ENCODE peak calls at places on chromosome 21, in six cellular contexts. One of them, this sample, is unnamed.

GRCh38 chr21:37159053-37159776 is 86.2 kb downstream of the TTC3 start:
- DNase-seq in CD4-positive, CD25-positive, alpha-beta regulatory T cell: no peak
- DNase-seq in SK-N-SH: no peak
- DNase-seq in Peyer's patch: no peak
- DNase-seq in lower lobe of right lung: no peak
- DNase-seq in Panc1: no peak
- DNase-seq in this sample: no peak

GRCh38 chr21:45573452-45574035 is 31.3 kb upstream of the SLC19A1 start:
- DNase-seq in lower lobe of right lung: peak; percentile 34
- DNase-seq in Peyer's patch: peak; percentile 32
- DNase-seq in SK-N-SH: peak; percentile 15
- DNase-seq in CD4-positive, CD25-positive, alpha-beta regulatory T cell: no peak
- DNase-seq in Panc1: no peak
- DNase-seq in this sample: no peak

GRCh38 chr21:14876464-14876863 is 188.3 kb downstream of the NRIP1 start:
- DNase-seq in lower lobe of right lung: no peak
- DNase-seq in CD4-positive, CD25-positive, alpha-beta regulatory T cell: no peak
- DNase-seq in SK-N-SH: no peak
- DNase-seq in Peyer's patch: no peak
- DNase-seq in Panc1: no peak
- DNase-seq in this sample: no peak

GRCh38 chr21:15557925-15558324 is 171.9 kb upstream of the USP25 start:
- DNase-seq in Panc1: no peak
- DNase-seq in SK-N-SH: no peak
- DNase-seq in CD4-positive, CD25-positive, alpha-beta regulatory T cell: no peak
- DNase-seq in Peyer's patch: no peak
- DNase-seq in lower lobe of right lung: no peak
- DNase-seq in this sample: no peak

GRCh38 chr21:45639206-45640000 is 4.1 kb upstream of the PCBP3 start:
- DNase-seq in Peyer's patch: peak; percentile 45
- DNase-seq in lower lobe of right lung: no peak
- DNase-seq in Panc1: no peak
- DNase-seq in CD4-positive, CD25-positive, alpha-beta regulatory T cell: no peak
- DNase-seq in SK-N-SH: peak; percentile 78
- DNase-seq in this sample: no peak

GRCh38 chr21:20451051-20451450 is 547.2 kb upstream of the NCAM2 start:
- DNase-seq in lower lobe of right lung: no peak
- DNase-seq in Panc1: no peak
- DNase-seq in CD4-positive, CD25-positive, alpha-beta regulatory T cell: no peak
- DNase-seq in Peyer's patch: no peak
- DNase-seq in SK-N-SH: no peak
- DNase-seq in this sample: no peak

GRCh38 chr21:25934771-25935224 is 200.0 kb downstream of the GABPA start:
- DNase-seq in Peyer's patch: no peak
- DNase-seq in CD4-positive, CD25-positive, alpha-beta regulatory T cell: no peak
- DNase-seq in SK-N-SH: no peak
- DNase-seq in Panc1: peak; percentile 94
- DNase-seq in lower lobe of right lung: peak; percentile 58
- DNase-seq in this sample: no peak

GRCh38 chr21:9756677-9757076 is 764.7 kb upstream of the TPTE start:
- DNase-seq in CD4-positive, CD25-positive, alpha-beta regulatory T cell: no peak
- DNase-seq in Peyer's patch: no peak
- DNase-seq in lower lobe of right lung: no peak
- DNase-seq in SK-N-SH: no peak
- DNase-seq in Panc1: no peak
- DNase-seq in this sample: no peak

GRCh38 chr21:41045534-41046268 is 122.3 kb upstream of the BACE2 start:
- DNase-seq in SK-N-SH: peak; percentile 43
- DNase-seq in lower lobe of right lung: peak; percentile 50
- DNase-seq in Peyer's patch: no peak
- DNase-seq in CD4-positive, CD25-positive, alpha-beta regulatory T cell: no peak
- DNase-seq in Panc1: no peak
- DNase-seq in this sample: peak; percentile 33

GRCh38 chr21:40936151-40936550 is 89.2 kb upstream of the DSCAM start:
- DNase-seq in SK-N-SH: no peak
- DNase-seq in Panc1: no peak
- DNase-seq in Peyer's patch: no peak
- DNase-seq in CD4-positive, CD25-positive, alpha-beta regulatory T cell: no peak
- DNase-seq in lower lobe of right lung: no peak
- DNase-seq in this sample: no peak

GRCh38 chr21:18000961-18001522 is 181.9 kb upstream of the C21orf91 start:
- DNase-seq in Panc1: no peak
- DNase-seq in CD4-positive, CD25-positive, alpha-beta regulatory T cell: no peak
- DNase-seq in lower lobe of right lung: no peak
- DNase-seq in Peyer's patch: no peak
- DNase-seq in SK-N-SH: no peak
- DNase-seq in this sample: no peak

GRCh38 chr21:38994014-38994413 is 188.3 kb downstream of the ETS2 start:
- DNase-seq in Panc1: no peak
- DNase-seq in SK-N-SH: no peak
- DNase-seq in lower lobe of right lung: no peak
- DNase-seq in CD4-positive, CD25-positive, alpha-beta regulatory T cell: no peak
- DNase-seq in Peyer's patch: no peak
- DNase-seq in this sample: no peak

GRCh38 chr21:37047079-37047478 is 25.8 kb downstream of the PIGP start:
- DNase-seq in lower lobe of right lung: no peak
- DNase-seq in SK-N-SH: no peak
- DNase-seq in Panc1: no peak
- DNase-seq in CD4-positive, CD25-positive, alpha-beta regulatory T cell: no peak
- DNase-seq in Peyer's patch: peak; percentile 67
- DNase-seq in this sample: no peak

GRCh38 chr21:31656199-31657095 is 3.0 kb upstream of the SOD1 start:
- DNase-seq in SK-N-SH: no peak
- DNase-seq in CD4-positive, CD25-positive, alpha-beta regulatory T cell: no peak
- DNase-seq in lower lobe of right lung: no peak
- DNase-seq in Panc1: no peak
- DNase-seq in Peyer's patch: no peak
- DNase-seq in this sample: no peak

GRCh38 chr21:42434884-42435283 is 31.2 kb downstream of the UBASH3A start:
- DNase-seq in SK-N-SH: no peak
- DNase-seq in Peyer's patch: no peak
- DNase-seq in lower lobe of right lung: no peak
- DNase-seq in CD4-positive, CD25-positive, alpha-beta regulatory T cell: no peak
- DNase-seq in Panc1: no peak
- DNase-seq in this sample: no peak

GRCh38 chr21:42435401-42435800 is 31.7 kb downstream of the UBASH3A start:
- DNase-seq in SK-N-SH: no peak
- DNase-seq in lower lobe of right lung: no peak
- DNase-seq in Panc1: no peak
- DNase-seq in CD4-positive, CD25-positive, alpha-beta regulatory T cell: no peak
- DNase-seq in Peyer's patch: no peak
- DNase-seq in this sample: no peak

GRCh38 chr21:42432695-42433094 is 29.0 kb downstream of the UBASH3A start:
- DNase-seq in Peyer's patch: no peak
- DNase-seq in SK-N-SH: no peak
- DNase-seq in CD4-positive, CD25-positive, alpha-beta regulatory T cell: no peak
- DNase-seq in Panc1: no peak
- DNase-seq in lower lobe of right lung: no peak
- DNase-seq in this sample: no peak

GRCh38 chr21:42435833-42436232 is 32.1 kb downstream of the UBASH3A start:
- DNase-seq in Peyer's patch: no peak
- DNase-seq in CD4-positive, CD25-positive, alpha-beta regulatory T cell: no peak
- DNase-seq in Panc1: no peak
- DNase-seq in SK-N-SH: no peak
- DNase-seq in lower lobe of right lung: no peak
- DNase-seq in this sample: no peak

DNA sequence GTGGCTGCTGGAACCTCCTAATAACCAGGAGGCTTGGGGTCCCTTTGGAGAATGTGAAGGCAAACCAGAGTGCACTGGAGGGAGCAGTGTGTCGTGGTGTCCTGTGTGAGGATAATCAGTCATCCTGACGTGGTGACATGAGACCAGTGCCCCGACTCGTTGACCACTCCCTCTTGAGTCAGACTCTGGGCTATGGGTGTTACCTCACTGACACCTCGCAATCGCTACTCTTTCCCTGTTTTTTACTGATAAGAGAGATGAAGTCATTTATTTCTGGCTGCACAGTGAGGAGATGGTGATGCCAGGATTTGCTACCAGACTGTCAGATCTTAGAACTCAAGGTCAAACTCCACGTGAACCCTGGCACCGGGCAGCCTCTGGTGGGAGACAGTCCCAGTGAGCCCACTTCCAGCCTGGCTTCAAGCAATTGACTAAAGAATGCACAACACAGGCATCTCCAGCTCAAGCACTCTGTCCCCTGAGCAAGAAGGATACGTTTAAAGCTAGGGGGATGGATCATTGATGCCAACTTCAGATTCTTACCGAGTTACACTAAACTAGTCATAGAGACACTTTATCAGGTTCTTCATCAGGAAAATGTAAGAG is 30.3 kb downstream of the UBASH3A start:
- DNase-seq in Panc1: no peak
- DNase-seq in lower lobe of right lung: no peak
- DNase-seq in CD4-positive, CD25-positive, alpha-beta regulatory T cell: no peak
- DNase-seq in SK-N-SH: no peak
- DNase-seq in Peyer's patch: no peak
- DNase-seq in this sample: no peak
- H3K27me3 ChIP-seq in Panc1: peaks cover 3% of the 10 kb centered on the region
- H3K27me3 ChIP-seq in lower lobe of right lung: no peaks in the 10 kb centered on the region
- H3K27me3 ChIP-seq in CD4-positive, CD25-positive, alpha-beta regulatory T cell: no peaks in the 10 kb centered on the region
- H3K27me3 ChIP-seq in SK-N-SH: no peaks in the 10 kb centered on the region
- H3K27me3 ChIP-seq in Peyer's patch: no peaks in the 10 kb centered on the region
- H3K27me3 ChIP-seq in this sample: no peaks in the 10 kb centered on the region

GRCh38 chr21:26965567-26966359 is 1.1 kb downstream of the ADAMTS5 start:
- DNase-seq in SK-N-SH: peak; percentile 86
- DNase-seq in Peyer's patch: peak; percentile 51
- DNase-seq in lower lobe of right lung: peak; percentile 47
- DNase-seq in Panc1: no peak
- DNase-seq in CD4-positive, CD25-positive, alpha-beta regulatory T cell: no peak
- DNase-seq in this sample: no peak

GRCh38 chr21:26972131-26972707 is 5.3 kb upstream of the ADAMTS5 start:
- DNase-seq in CD4-positive, CD25-positive, alpha-beta regulatory T cell: no peak
- DNase-seq in Panc1: no peak
- DNase-seq in lower lobe of right lung: no peak
- DNase-seq in SK-N-SH: no peak
- DNase-seq in Peyer's patch: no peak
- DNase-seq in this sample: no peak

GRCh38 chr21:26966360-26966977 is 419 bp downstream of the ADAMTS5 start:
- DNase-seq in lower lobe of right lung: peak; percentile 40
- DNase-seq in Panc1: no peak
- DNase-seq in CD4-positive, CD25-positive, alpha-beta regulatory T cell: no peak
- DNase-seq in SK-N-SH: no peak
- DNase-seq in Peyer's patch: no peak
- DNase-seq in this sample: no peak

GRCh38 chr21:26966978-26967913 is at the start of gene ADAMTS5:
- DNase-seq in CD4-positive, CD25-positive, alpha-beta regulatory T cell: no peak
- DNase-seq in lower lobe of right lung: peak; percentile 47
- DNase-seq in Panc1: no peak
- DNase-seq in SK-N-SH: peak; percentile 80
- DNase-seq in Peyer's patch: peak; percentile 51
- DNase-seq in this sample: no peak

GRCh38 chr21:26969971-26970725 is 3.3 kb upstream of the ADAMTS5 start:
- DNase-seq in CD4-positive, CD25-positive, alpha-beta regulatory T cell: no peak
- DNase-seq in Peyer's patch: no peak
- DNase-seq in Panc1: no peak
- DNase-seq in SK-N-SH: no peak
- DNase-seq in lower lobe of right lung: no peak
- DNase-seq in this sample: no peak
- H3K9me3 ChIP-seq in CD4-positive, CD25-positive, alpha-beta regulatory T cell: no peaks in the 10 kb centered on the region
- H3K9me3 ChIP-seq in Peyer's patch: no peaks in the 10 kb centered on the region
- H3K9me3 ChIP-seq in Panc1: no peaks in the 10 kb centered on the region
- H3K9me3 ChIP-seq in SK-N-SH: no peaks in the 10 kb centered on the region
- H3K9me3 ChIP-seq in lower lobe of right lung: no peaks in the 10 kb centered on the region
- H3K9me3 ChIP-seq in this sample: no peaks in the 10 kb centered on the region

DNA sequence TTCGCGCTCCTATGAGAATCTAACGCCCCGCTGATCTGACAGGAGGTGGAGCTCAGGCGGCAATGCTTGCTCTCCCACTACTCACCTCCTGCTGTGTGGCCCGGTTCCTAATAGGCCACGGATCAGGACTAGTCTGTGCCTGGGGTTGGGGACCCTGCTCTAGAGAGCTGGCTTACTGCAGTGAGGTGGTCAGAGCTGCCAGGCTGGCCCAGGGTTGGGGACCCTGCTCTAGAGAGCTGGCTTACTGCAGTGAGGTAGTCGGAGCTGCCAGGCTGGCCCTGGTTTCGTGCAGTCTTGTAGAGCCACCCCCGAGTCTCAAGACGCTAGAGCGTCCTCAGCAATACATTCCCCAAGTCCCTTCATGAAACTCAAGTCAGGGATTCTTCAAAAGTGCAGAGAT is 27.5 kb downstream of the SLC37A1 start:
- DNase-seq in SK-N-SH: no peak
- DNase-seq in Panc1: no peak
- DNase-seq in Peyer's patch: peak; percentile 31
- DNase-seq in CD4-positive, CD25-positive, alpha-beta regulatory T cell: no peak
- DNase-seq in lower lobe of right lung: no peak
- DNase-seq in this sample: no peak
- H3K36me3 ChIP-seq in SK-N-SH: no peaks in the 10 kb centered on the region
- H3K36me3 ChIP-seq in Panc1: no peaks in the 10 kb centered on the region
- H3K36me3 ChIP-seq in Peyer's patch: no peaks in the 10 kb centered on the region
- H3K36me3 ChIP-seq in CD4-positive, CD25-positive, alpha-beta regulatory T cell: peaks cover 20% of the 10 kb centered on the region
- H3K36me3 ChIP-seq in lower lobe of right lung: peaks cover 82% of the 10 kb centered on the region
- H3K36me3 ChIP-seq in this sample: peaks cover 7% of the 10 kb centered on the region

GRCh38 chr21:34977333-34977732 is 71.8 kb downstream of the RUNX1 start:
- DNase-seq in CD4-positive, CD25-positive, alpha-beta regulatory T cell: no peak
- DNase-seq in Peyer's patch: no peak
- DNase-seq in lower lobe of right lung: no peak
- DNase-seq in SK-N-SH: no peak
- DNase-seq in Panc1: no peak
- DNase-seq in this sample: no peak

GRCh38 chr21:34970566-34970965 is 78.5 kb downstream of the RUNX1 start:
- DNase-seq in SK-N-SH: no peak
- DNase-seq in Peyer's patch: no peak
- DNase-seq in CD4-positive, CD25-positive, alpha-beta regulatory T cell: no peak
- DNase-seq in lower lobe of right lung: no peak
- DNase-seq in Panc1: no peak
- DNase-seq in this sample: no peak

GRCh38 chr21:34971656-34972055 is 77.4 kb downstream of the RUNX1 start:
- DNase-seq in SK-N-SH: no peak
- DNase-seq in Peyer's patch: no peak
- DNase-seq in lower lobe of right lung: no peak
- DNase-seq in CD4-positive, CD25-positive, alpha-beta regulatory T cell: no peak
- DNase-seq in Panc1: no peak
- DNase-seq in this sample: no peak

GRCh38 chr21:34973685-34974084 is 75.4 kb downstream of the RUNX1 start:
- DNase-seq in SK-N-SH: no peak
- DNase-seq in Peyer's patch: no peak
- DNase-seq in Panc1: no peak
- DNase-seq in CD4-positive, CD25-positive, alpha-beta regulatory T cell: no peak
- DNase-seq in lower lobe of right lung: no peak
- DNase-seq in this sample: no peak

DNA sequence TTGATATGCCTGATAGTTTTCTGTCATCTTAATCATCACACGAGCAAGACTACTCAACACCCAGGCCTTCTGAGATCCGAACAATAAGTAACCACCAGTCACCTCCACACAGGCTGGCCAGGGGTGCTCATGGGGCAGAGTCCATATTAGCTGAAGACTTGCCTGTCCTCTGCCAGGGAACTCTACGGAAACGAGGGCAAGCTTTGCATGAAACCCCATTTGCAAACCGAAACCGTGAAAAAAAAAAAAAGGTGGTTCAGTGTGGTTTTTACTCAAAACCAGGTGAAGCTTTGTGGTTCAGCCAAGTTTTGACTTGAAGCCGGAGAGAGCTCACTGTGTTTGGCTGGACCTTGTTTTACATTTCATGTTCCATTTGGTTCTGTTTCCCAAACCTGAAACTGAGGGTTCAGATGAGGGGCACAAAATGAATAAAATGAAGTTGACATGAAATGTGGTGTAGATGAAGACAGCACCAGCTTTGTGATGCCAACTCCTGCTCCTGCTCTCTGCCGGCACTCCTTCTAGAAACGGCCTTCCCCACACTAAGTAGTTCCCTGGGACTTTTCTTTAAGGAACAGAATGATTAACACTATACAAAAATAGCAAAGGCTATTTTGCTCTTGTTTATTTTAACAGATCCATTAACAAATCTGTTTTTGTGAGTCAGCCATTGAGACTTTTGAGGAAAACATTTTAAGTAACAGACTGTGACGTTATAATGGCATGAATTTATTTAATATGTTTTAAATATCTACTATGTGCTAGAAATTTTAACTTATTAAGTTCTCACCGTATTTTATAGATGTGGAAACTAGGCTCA is 74.7 kb downstream of the RUNX1 start:
- DNase-seq in Panc1: no peak
- DNase-seq in CD4-positive, CD25-positive, alpha-beta regulatory T cell: peak; percentile 77
- DNase-seq in lower lobe of right lung: no peak
- DNase-seq in Peyer's patch: no peak
- DNase-seq in SK-N-SH: no peak
- DNase-seq in this sample: no peak
- H3K27me3 ChIP-seq in Panc1: no peaks in the 10 kb centered on the region
- H3K27me3 ChIP-seq in CD4-positive, CD25-positive, alpha-beta regulatory T cell: no peaks in the 10 kb centered on the region
- H3K27me3 ChIP-seq in lower lobe of right lung: no peaks in the 10 kb centered on the region
- H3K27me3 ChIP-seq in Peyer's patch: no peaks in the 10 kb centered on the region
- H3K27me3 ChIP-seq in SK-N-SH: no peaks in the 10 kb centered on the region
- H3K27me3 ChIP-seq in this sample: no peaks in the 10 kb centered on the region

This sample was measured in iPS DF 6.9.